ENCODE peak calls at places on chromosome 5, in seven cellular contexts. Q is coronary artery, I is hepatocyte, E is MM.1S, T is esophagus squamous epithelium, A is OCI-LY7, H is pancreas. F is an unnamed sample.

GRCh38 chr5:40648150-40648549 is 31.6 kb upstream of the PTGER4 start:
- DNase-seq in Q (no peak), I (no peak), E (no peak), T (no peak), A (no peak), H (no peak), F (no peak)

GRCh38 chr5:154989641-154990040 is 23.9 kb upstream of the KIF4B start:
- DNase-seq in Q (no peak), I (no peak), E (no peak), T (no peak), A (no peak), H (no peak), F (no peak)

GRCh38 chr5:39657943-39658342 is 233.2 kb upstream of the DAB2 start:
- DNase-seq in Q (no peak), I (no peak), E (peak; percentile 45), T (no peak), A (no peak), H (no peak), F (no peak)

GRCh38 chr5:117881426-117882230 is 1106.7 kb downstream of the DTWD2 start:
- DNase-seq in Q (no peak), I (no peak), E (no peak), T (no peak), A (no peak), H (no peak), F (no peak)

GRCh38 chr5:64836190-64836750 is 67.5 kb downstream of the CWC27 start:
- DNase-seq in Q (no peak), I (no peak), E (peak; percentile 21), T (no peak), A (no peak), H (no peak), F (peak; percentile 35)

GRCh38 chr5:149132474-149132873 is 8.8 kb upstream of the ABLIM3 start:
- DNase-seq in Q (no peak), I (no peak), E (no peak), T (no peak), A (no peak), H (no peak), F (no peak)

GRCh38 chr5:84202136-84202535 is 182.5 kb downstream of the EDIL3 start:
- DNase-seq in Q (no peak), I (no peak), E (no peak), T (no peak), A (no peak), H (no peak), F (peak; percentile 9)

GRCh38 chr5:125602184-125602583 is 821.0 kb upstream of the GRAMD2B start:
- DNase-seq in Q (no peak), I (no peak), E (no peak), T (no peak), A (no peak), H (no peak), F (no peak)

GRCh38 chr5:178525906-178526732 is 64.1 kb downstream of the COL23A1 start:
- DNase-seq in Q (no peak), I (no peak), E (no peak), T (no peak), A (no peak), H (no peak), F (no peak)

GRCh38 chr5:164708831-164709230 is 1203.4 kb downstream of the MAT2B start:
- DNase-seq in Q (no peak), I (peak; percentile 5), E (no peak), T (no peak), A (no peak), H (no peak), F (no peak)

DNA sequence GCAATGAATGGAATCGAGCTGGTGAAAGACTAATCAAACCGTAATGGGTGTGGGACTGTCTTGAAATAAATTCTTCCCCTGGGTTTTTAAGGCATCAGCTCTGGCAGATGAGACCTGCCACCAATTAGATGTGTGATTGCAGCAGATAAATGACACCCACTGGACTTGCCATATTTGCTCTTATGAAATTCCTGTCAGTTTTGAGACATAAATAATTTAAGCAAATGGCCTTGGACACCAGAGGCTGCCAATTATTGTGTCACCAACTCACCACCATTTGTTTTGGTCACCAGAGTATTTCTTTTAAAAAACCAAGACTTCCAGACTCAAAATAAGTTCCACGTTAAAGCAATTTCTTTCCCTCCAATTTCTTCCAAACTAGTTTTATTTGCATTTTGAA is 135.9 kb upstream of the RGMB start:
- DNase-seq in Q (no peak), I (no peak), E (no peak), T (no peak), A (no peak), H (no peak), F (no peak)
- H3K4me3 ChIP-seq in Q (no peak overlapping the region), I (no peak overlapping the region), E (no peak overlapping the region), T (no peak overlapping the region), A (no peak overlapping the region), H (no peak overlapping the region), F (no peak overlapping the region)

GRCh38 chr5:132460835-132461230 is 29.7 kb downstream of the IRF1 start:
- DNase-seq in Q (no peak), I (no peak), E (no peak), T (no peak), A (no peak), H (no peak), F (no peak)

GRCh38 chr5:132459031-132459982 is 31.3 kb downstream of the IRF1 start:
- DNase-seq in Q (no peak), I (no peak), E (no peak), T (no peak), A (no peak), H (no peak), F (peak; percentile 63)

GRCh38 chr5:132461235-132461634 is 29.3 kb downstream of the IRF1 start:
- DNase-seq in Q (no peak), I (no peak), E (no peak), T (no peak), A (no peak), H (no peak), F (no peak)

GRCh38 chr5:132461671-132462070 is 28.9 kb downstream of the IRF1 start:
- DNase-seq in Q (no peak), I (no peak), E (no peak), T (no peak), A (no peak), H (no peak), F (no peak)

DNA sequence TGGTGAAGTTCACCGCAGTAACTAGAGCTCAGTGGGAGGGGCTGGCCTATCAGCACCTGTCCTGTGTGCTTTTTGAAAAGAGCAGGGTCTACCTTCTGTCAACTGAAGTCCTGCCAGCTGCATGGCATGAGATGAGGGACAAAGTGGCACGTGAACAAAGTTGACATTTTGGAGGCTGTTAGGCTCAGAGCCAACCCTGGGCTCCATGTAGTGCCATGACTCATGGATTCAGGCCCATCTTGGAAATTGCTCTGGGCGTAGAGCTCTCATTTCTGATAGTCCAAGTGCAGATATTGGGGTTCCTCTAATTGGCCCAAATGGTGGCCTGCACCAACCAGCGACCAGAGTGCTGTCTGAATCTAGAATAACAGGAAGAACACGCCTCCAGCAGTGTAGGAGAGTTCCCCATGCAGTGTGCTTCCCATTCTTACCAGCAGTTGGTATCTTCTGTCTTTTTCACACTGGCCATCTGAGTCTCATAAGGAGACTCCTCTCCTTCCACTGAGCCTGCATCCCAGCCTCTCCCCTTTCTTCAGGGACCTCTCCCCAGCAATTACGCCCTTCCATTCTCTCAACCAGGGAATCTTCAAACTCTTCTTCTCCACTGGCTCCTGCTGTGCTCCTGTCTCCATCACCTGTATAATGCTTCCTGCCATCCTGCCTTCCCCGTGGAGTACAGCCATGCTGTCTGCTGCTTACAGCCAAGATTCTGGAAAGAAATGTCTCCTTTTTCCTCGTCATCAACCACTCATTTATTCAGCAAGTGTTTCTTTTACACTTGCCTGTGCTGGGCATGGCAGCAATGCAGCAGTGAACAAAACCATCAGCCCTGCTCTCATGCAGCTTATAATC is 30.4 kb downstream of the IRF1 start:
- DNase-seq in Q (no peak), I (no peak), E (no peak), T (no peak), A (peak; percentile 45), H (no peak), F (no peak)
- TF ChIP-seq CTCF in Q (no peak), I (no peak), E (peak; percentile 28), T (no peak), A (peak; percentile 55), H (no peak), F (peak; percentile 12)

GRCh38 chr5:525164-525761 is 1.0 kb upstream of the SLC9A3 start:
- DNase-seq in Q (no peak), I (no peak), E (no peak), T (no peak), A (no peak), H (no peak), F (no peak)

GRCh38 chr5:522899-523657 is 1.2 kb downstream of the SLC9A3 start:
- DNase-seq in Q (no peak), I (peak; percentile 57), E (no peak), T (no peak), A (no peak), H (no peak), F (no peak)

GRCh38 chr5:525916-526315 is 1.7 kb upstream of the SLC9A3 start:
- DNase-seq in Q (no peak), I (no peak), E (no peak), T (no peak), A (no peak), H (no peak), F (no peak)

GRCh38 chr5:524442-525163 is at the start of gene SLC9A3:
- DNase-seq in Q (no peak), I (no peak), E (no peak), T (no peak), A (no peak), H (no peak), F (no peak)

GRCh38 chr5:523658-524441 is 399 bp downstream of the SLC9A3 start:
- DNase-seq in Q (no peak), I (no peak), E (no peak), T (no peak), A (no peak), H (no peak), F (no peak)
- H3K4me3 ChIP-seq in Q (peak overlapping the region; percentile 63), I (peak overlapping the region; percentile 20), E (no peak overlapping the region), T (peak overlapping the region; percentile 13), A (no peak overlapping the region), H (peak overlapping the region; percentile 29), F (no peak overlapping the region)

GRCh38 chr5:56481147-56481997 is 248.2 kb upstream of the ANKRD55 start:
- DNase-seq in Q (no peak), I (peak; percentile 56), E (peak; percentile 59), T (no peak), A (peak; percentile 56), H (peak; percentile 50), F (peak; percentile 30)
- TF ChIP-seq CTCF in Q (no peak), I (peak; percentile 47), E (peak; percentile 37), T (no peak), A (peak; percentile 81), H (no peak), F (peak; percentile 28)